ENCODE peak calls at places on chromosomes 3 and 15, in seven cellular contexts. L is mucosa of gallbladder, B is HT1080, Q is AG04450, N is hippocampal formation, Y is NCI-H1105, T is neuronal stem cell. O is an unnamed sample.

GRCh38 chr3:127799476-127800222 is 22.7 kb downstream of the MGLL start:
- DNase-seq in L (no peak), B (peak; percentile 98), Q (peak; percentile 80), N (no peak), Y (no peak), T (no peak), O (no peak)

GRCh38 chr3:25143356-25143704 is 284.7 kb upstream of the RARB start:
- DNase-seq in L (no peak), B (no peak), Q (no peak), N (no peak), Y (no peak), T (no peak), O (no peak)

GRCh38 chr3:55198554-55198953 is 270.7 kb upstream of the LRTM1 start:
- DNase-seq in L (no peak), B (peak; percentile 91), Q (peak; percentile 92), N (no peak), Y (no peak), T (no peak), O (no peak)

GRCh38 chr15:67801142-67801541 is 24.2 kb upstream of the SKOR1 start:
- DNase-seq in L (no peak), B (no peak), Q (no peak), N (no peak), Y (no peak), T (no peak), O (no peak)

GRCh38 chr3:135416182-135416581 is 549.3 kb upstream of the PPP2R3A start:
- DNase-seq in L (no peak), B (no peak), Q (no peak), N (no peak), Y (no peak), T (no peak), O (no peak)

GRCh38 chr15:95837605-95838004 is 492.9 kb upstream of the NR2F2 start:
- DNase-seq in L (no peak), B (no peak), Q (no peak), N (no peak), Y (no peak), T (no peak), O (no peak)

GRCh38 chr3:78026429-78026828 is 986.5 kb downstream of the ROBO2 start:
- DNase-seq in L (no peak), B (no peak), Q (no peak), N (no peak), Y (no peak), T (no peak), O (no peak)

GRCh38 chr3:154113609-154114008 is 7.6 kb upstream of the ARHGEF26 start:
- DNase-seq in L (no peak), B (no peak), Q (no peak), N (no peak), Y (no peak), T (no peak), O (no peak)

GRCh38 chr15:64452988-64453688 is 7.2 kb upstream of the ZNF609 start:
- DNase-seq in L (peak; percentile 50), B (no peak), Q (no peak), N (peak; percentile 49), Y (peak; percentile 89), T (no peak), O (peak; percentile 36)

GRCh38 chr15:78069052-78069414 is 8.5 kb downstream of the TBC1D2B start:
- DNase-seq in L (no peak), B (no peak), Q (no peak), N (no peak), Y (no peak), T (no peak), O (no peak)

GRCh38 chr3:113431811-113432210 is 9.5 kb downstream of the CFAP44 start:
- DNase-seq in L (no peak), B (no peak), Q (no peak), N (no peak), Y (no peak), T (no peak), O (no peak)

GRCh38 chr3:61066800-61067199 is 184.5 kb downstream of the FHIT start:
- DNase-seq in L (no peak), B (no peak), Q (no peak), N (no peak), Y (no peak), T (no peak), O (no peak)

GRCh38 chr3:43970351-43970750 is 271.3 kb upstream of the TOPAZ1 start:
- DNase-seq in L (no peak), B (no peak), Q (no peak), N (no peak), Y (no peak), T (no peak), O (no peak)